ENCODE peak calls at places on chromosomes 2 and 18, in eight cellular contexts. One of them, this sample, is unnamed.

GRCh38 chr2:198242093-198242492 is 437.7 kb downstream of the PLCL1 start:
- DNase-seq in astrocyte of the cerebellum: no peak
- DNase-seq in mucosa of descending colon: no peak
- DNase-seq in pancreas: no peak
- DNase-seq in thoracic aorta: no peak
- DNase-seq in left lung: no peak
- DNase-seq in cardiac fibroblast: no peak
- DNase-seq in tibial artery: no peak
- DNase-seq in this sample: no peak

GRCh38 chr2:48504647-48505327 is 25.2 kb upstream of the STON1 start:
- DNase-seq in astrocyte of the cerebellum: no peak
- DNase-seq in mucosa of descending colon: no peak
- DNase-seq in pancreas: no peak
- DNase-seq in thoracic aorta: no peak
- DNase-seq in left lung: no peak
- DNase-seq in cardiac fibroblast: peak
- DNase-seq in tibial artery: no peak
- DNase-seq in this sample: no peak

GRCh38 chr2:130150181-130151144 is 5.6 kb upstream of the CCDC74B start:
- DNase-seq in astrocyte of the cerebellum: no peak
- DNase-seq in mucosa of descending colon: no peak
- DNase-seq in pancreas: no peak
- DNase-seq in thoracic aorta: no peak
- DNase-seq in left lung: peak
- DNase-seq in cardiac fibroblast: no peak
- DNase-seq in tibial artery: no peak
- DNase-seq in this sample: no peak

GRCh38 chr2:119760876-119761275 is 1.2 kb downstream of the PTPN4 start:
- DNase-seq in astrocyte of the cerebellum: no peak
- DNase-seq in mucosa of descending colon: no peak
- DNase-seq in pancreas: no peak
- DNase-seq in thoracic aorta: no peak
- DNase-seq in left lung: no peak
- DNase-seq in cardiac fibroblast: peak
- DNase-seq in tibial artery: no peak
- DNase-seq in this sample: no peak

GRCh38 chr18:63447066-63447465 is 24.8 kb upstream of the VPS4B start:
- DNase-seq in astrocyte of the cerebellum: no peak
- DNase-seq in mucosa of descending colon: no peak
- DNase-seq in pancreas: no peak
- DNase-seq in thoracic aorta: no peak
- DNase-seq in left lung: no peak
- DNase-seq in cardiac fibroblast: no peak
- DNase-seq in tibial artery: no peak
- DNase-seq in this sample: no peak

GRCh38 chr2:221997100-221997499 is 301.7 kb downstream of the PAX3 start:
- DNase-seq in astrocyte of the cerebellum: peak
- DNase-seq in mucosa of descending colon: no peak
- DNase-seq in pancreas: no peak
- DNase-seq in thoracic aorta: no peak
- DNase-seq in left lung: no peak
- DNase-seq in cardiac fibroblast: peak
- DNase-seq in tibial artery: no peak
- DNase-seq in this sample: no peak

GRCh38 chr18:25164211-25164836 is 187.6 kb downstream of the ZNF521 start:
- DNase-seq in astrocyte of the cerebellum: no peak
- DNase-seq in mucosa of descending colon: no peak
- DNase-seq in pancreas: no peak
- DNase-seq in thoracic aorta: no peak
- DNase-seq in left lung: no peak
- DNase-seq in cardiac fibroblast: no peak
- DNase-seq in tibial artery: no peak
- DNase-seq in this sample: no peak

GRCh38 chr2:111688501-111688900 is 195.5 kb downstream of the ANAPC1 start:
- DNase-seq in astrocyte of the cerebellum: no peak
- DNase-seq in mucosa of descending colon: no peak
- DNase-seq in pancreas: no peak
- DNase-seq in thoracic aorta: no peak
- DNase-seq in left lung: no peak
- DNase-seq in cardiac fibroblast: no peak
- DNase-seq in tibial artery: no peak
- DNase-seq in this sample: no peak

GRCh38 chr2:68319397-68320117 is at the start of gene CNRIP1:
- DNase-seq in astrocyte of the cerebellum: peak
- DNase-seq in mucosa of descending colon: peak
- DNase-seq in pancreas: peak
- DNase-seq in thoracic aorta: peak
- DNase-seq in left lung: peak
- DNase-seq in cardiac fibroblast: peak
- DNase-seq in tibial artery: peak
- DNase-seq in this sample: peak

GRCh38 chr2:121273116-121273515 is 11.9 kb downstream of the TFCP2L1 start:
- DNase-seq in astrocyte of the cerebellum: no peak
- DNase-seq in mucosa of descending colon: no peak
- DNase-seq in pancreas: no peak
- DNase-seq in thoracic aorta: no peak
- DNase-seq in left lung: no peak
- DNase-seq in cardiac fibroblast: no peak
- DNase-seq in tibial artery: no peak
- DNase-seq in this sample: no peak

GRCh38 chr2:188645982-188646381 is 328.2 kb upstream of the COL3A1 start:
- DNase-seq in astrocyte of the cerebellum: no peak
- DNase-seq in mucosa of descending colon: no peak
- DNase-seq in pancreas: no peak
- DNase-seq in thoracic aorta: no peak
- DNase-seq in left lung: no peak
- DNase-seq in cardiac fibroblast: peak
- DNase-seq in tibial artery: no peak
- DNase-seq in this sample: no peak

GRCh38 chr18:44579745-44580144 is 100.9 kb upstream of the SETBP1 start:
- DNase-seq in astrocyte of the cerebellum: no peak
- DNase-seq in mucosa of descending colon: no peak
- DNase-seq in pancreas: no peak
- DNase-seq in thoracic aorta: no peak
- DNase-seq in left lung: no peak
- DNase-seq in cardiac fibroblast: no peak
- DNase-seq in tibial artery: peak
- DNase-seq in this sample: no peak

GRCh38 chr2:205474746-205475145 is 207.6 kb upstream of the NRP2 start:
- DNase-seq in astrocyte of the cerebellum: no peak
- DNase-seq in mucosa of descending colon: no peak
- DNase-seq in pancreas: no peak
- DNase-seq in thoracic aorta: no peak
- DNase-seq in left lung: no peak
- DNase-seq in cardiac fibroblast: peak
- DNase-seq in tibial artery: no peak
- DNase-seq in this sample: peak

GRCh38 chr18:8301427-8302172 is 307.6 kb upstream of the RAB12 start:
- DNase-seq in astrocyte of the cerebellum: peak
- DNase-seq in mucosa of descending colon: no peak
- DNase-seq in pancreas: peak
- DNase-seq in thoracic aorta: no peak
- DNase-seq in left lung: peak
- DNase-seq in cardiac fibroblast: no peak
- DNase-seq in tibial artery: no peak
- DNase-seq in this sample: no peak

GRCh38 chr2:227597993-227598392 is 700 bp upstream of the SCYGR2 start:
- DNase-seq in astrocyte of the cerebellum: no peak
- DNase-seq in mucosa of descending colon: no peak
- DNase-seq in pancreas: no peak
- DNase-seq in thoracic aorta: no peak
- DNase-seq in left lung: no peak
- DNase-seq in cardiac fibroblast: peak
- DNase-seq in tibial artery: no peak
- DNase-seq in this sample: no peak

DNA sequence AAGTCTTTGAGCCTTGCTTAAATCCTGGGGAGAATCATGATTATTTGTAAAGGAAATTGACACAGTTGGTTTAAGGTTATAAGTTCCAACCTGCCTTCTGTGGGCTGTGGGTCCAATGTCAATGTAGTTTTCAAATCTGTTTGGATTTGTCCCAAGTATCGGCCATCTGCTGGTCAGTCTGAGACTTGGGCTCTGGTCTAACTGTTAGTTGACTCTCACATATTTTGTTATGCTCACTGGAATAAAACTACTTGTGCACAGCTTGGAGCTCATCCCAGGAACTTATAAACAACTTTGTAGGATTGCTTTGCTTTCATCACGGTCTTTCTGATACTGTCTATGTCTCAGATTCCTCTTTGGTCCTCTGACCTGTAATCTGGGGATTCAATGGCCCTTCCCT is 1026.2 kb upstream of the ZEB2 start:
- DNase-seq in astrocyte of the cerebellum: peak
- DNase-seq in mucosa of descending colon: no peak
- DNase-seq in pancreas: no peak
- DNase-seq in thoracic aorta: no peak
- DNase-seq in left lung: no peak
- DNase-seq in cardiac fibroblast: peak
- DNase-seq in tibial artery: no peak
- DNase-seq in this sample: no peak
- TF ChIP-seq CTCF in astrocyte of the cerebellum: peak
- TF ChIP-seq CTCF in mucosa of descending colon: no peak
- TF ChIP-seq CTCF in pancreas: no peak
- TF ChIP-seq CTCF in thoracic aorta: no peak
- TF ChIP-seq CTCF in left lung: no peak
- TF ChIP-seq CTCF in cardiac fibroblast: peak
- TF ChIP-seq CTCF in tibial artery: no peak
- TF ChIP-seq CTCF in this sample: peak

GRCh38 chr2:85178980-85179411 is 45.8 kb downstream of the TCF7L1 start:
- DNase-seq in astrocyte of the cerebellum: no peak
- DNase-seq in mucosa of descending colon: no peak
- DNase-seq in pancreas: no peak
- DNase-seq in thoracic aorta: no peak
- DNase-seq in left lung: no peak
- DNase-seq in cardiac fibroblast: no peak
- DNase-seq in tibial artery: no peak
- DNase-seq in this sample: no peak

GRCh38 chr2:85178154-85178553 is 45.0 kb downstream of the TCF7L1 start:
- DNase-seq in astrocyte of the cerebellum: no peak
- DNase-seq in mucosa of descending colon: no peak
- DNase-seq in pancreas: no peak
- DNase-seq in thoracic aorta: no peak
- DNase-seq in left lung: no peak
- DNase-seq in cardiac fibroblast: no peak
- DNase-seq in tibial artery: no peak
- DNase-seq in this sample: no peak

GRCh38 chr2:85180322-85181092 is 47.3 kb downstream of the TCF7L1 start:
- DNase-seq in astrocyte of the cerebellum: no peak
- DNase-seq in mucosa of descending colon: no peak
- DNase-seq in pancreas: no peak
- DNase-seq in thoracic aorta: no peak
- DNase-seq in left lung: no peak
- DNase-seq in cardiac fibroblast: no peak
- DNase-seq in tibial artery: no peak
- DNase-seq in this sample: no peak

GRCh38 chr2:85181093-85181685 is 48.0 kb downstream of the TCF7L1 start:
- DNase-seq in astrocyte of the cerebellum: no peak
- DNase-seq in mucosa of descending colon: no peak
- DNase-seq in pancreas: no peak
- DNase-seq in thoracic aorta: no peak
- DNase-seq in left lung: no peak
- DNase-seq in cardiac fibroblast: no peak
- DNase-seq in tibial artery: no peak
- DNase-seq in this sample: no peak

DNA sequence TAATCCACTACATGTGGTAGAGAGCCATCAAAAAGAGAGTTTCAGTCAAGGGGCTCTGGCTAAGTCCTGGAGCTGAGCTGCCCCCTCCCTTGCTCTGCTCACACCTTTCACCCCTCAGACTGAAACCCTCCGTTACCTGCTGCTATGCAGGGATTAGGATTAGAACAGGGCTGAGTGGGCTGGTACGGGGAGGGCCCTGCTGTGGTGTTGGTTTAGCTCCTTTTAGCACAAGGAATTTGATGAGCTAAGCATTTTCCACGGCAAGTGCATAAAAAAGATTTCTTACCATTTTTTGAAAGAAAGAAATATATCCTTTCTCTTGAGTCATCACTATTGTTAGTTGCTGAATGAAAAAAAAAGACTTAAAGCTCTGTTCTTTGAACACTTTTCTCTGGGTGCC is 46.3 kb downstream of the TCF7L1 start:
- DNase-seq in astrocyte of the cerebellum: no peak
- DNase-seq in mucosa of descending colon: no peak
- DNase-seq in pancreas: no peak
- DNase-seq in thoracic aorta: no peak
- DNase-seq in left lung: no peak
- DNase-seq in cardiac fibroblast: no peak
- DNase-seq in tibial artery: no peak
- DNase-seq in this sample: no peak
- H3K4me3 ChIP-seq in astrocyte of the cerebellum: no peak
- H3K4me3 ChIP-seq in mucosa of descending colon: no peak
- H3K4me3 ChIP-seq in pancreas: no peak
- H3K4me3 ChIP-seq in thoracic aorta: no peak
- H3K4me3 ChIP-seq in left lung: no peak
- H3K4me3 ChIP-seq in cardiac fibroblast: no peak
- H3K4me3 ChIP-seq in tibial artery: no peak
- H3K4me3 ChIP-seq in this sample: no peak

GRCh38 chr2:168246483-168247340 is 683 bp downstream of the STK39 start:
- DNase-seq in astrocyte of the cerebellum: peak
- DNase-seq in mucosa of descending colon: peak
- DNase-seq in pancreas: peak
- DNase-seq in thoracic aorta: peak
- DNase-seq in left lung: peak
- DNase-seq in cardiac fibroblast: peak
- DNase-seq in tibial artery: peak
- DNase-seq in this sample: no peak
- TF ChIP-seq CTCF in astrocyte of the cerebellum: peak
- TF ChIP-seq CTCF in mucosa of descending colon: peak
- TF ChIP-seq CTCF in pancreas: no peak
- TF ChIP-seq CTCF in thoracic aorta: peak
- TF ChIP-seq CTCF in left lung: peak
- TF ChIP-seq CTCF in cardiac fibroblast: peak
- TF ChIP-seq CTCF in tibial artery: no peak
- TF ChIP-seq CTCF in this sample: peak

DNA sequence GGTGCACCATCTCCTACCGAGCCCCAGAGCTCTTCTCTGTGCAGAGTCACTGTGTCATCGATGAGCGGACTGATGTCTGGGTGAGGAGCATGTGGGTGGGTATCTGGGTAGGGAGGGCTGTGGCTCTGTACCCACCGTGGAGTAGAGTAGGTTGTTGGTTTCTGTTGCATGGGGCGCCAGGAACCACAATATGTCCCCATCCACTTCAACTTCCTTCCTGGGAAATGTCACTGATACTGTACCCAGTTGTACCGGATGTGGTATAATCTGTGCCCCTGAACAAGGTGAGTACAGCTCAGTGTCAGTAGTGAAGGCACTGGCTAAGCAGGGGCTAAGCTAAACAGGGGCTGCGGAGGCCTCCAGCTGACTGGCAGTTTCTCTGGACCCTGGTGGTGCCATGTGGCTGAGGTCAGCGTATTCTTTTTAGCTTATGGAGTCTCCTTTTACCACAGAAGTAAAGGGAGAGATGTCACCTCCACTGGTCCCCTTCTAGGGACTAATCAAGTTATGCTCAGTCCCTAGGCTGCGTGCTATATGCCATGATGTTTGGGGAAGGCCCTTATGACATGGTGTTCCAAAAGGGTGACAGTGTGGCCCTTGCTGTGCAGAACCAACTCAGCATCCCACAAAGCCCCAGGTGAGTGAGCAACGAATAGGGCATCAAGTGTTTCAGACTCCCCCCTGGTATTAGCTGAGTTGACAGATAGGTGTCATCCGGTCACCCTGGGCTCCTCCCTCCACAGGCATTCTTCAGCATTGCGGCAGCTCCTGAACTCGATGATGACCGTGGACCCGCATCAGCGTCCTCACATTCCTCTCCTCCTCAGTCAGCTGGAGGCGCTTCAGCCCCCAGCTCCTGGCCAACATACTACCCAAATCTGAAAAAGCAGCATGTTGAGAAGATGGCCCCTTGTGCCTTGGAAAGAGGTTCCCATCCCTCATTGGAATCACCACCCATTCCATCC is 2.7 kb downstream of the STK16 start:
- DNase-seq in astrocyte of the cerebellum: no peak
- DNase-seq in mucosa of descending colon: no peak
- DNase-seq in pancreas: no peak
- DNase-seq in thoracic aorta: no peak
- DNase-seq in left lung: no peak
- DNase-seq in cardiac fibroblast: no peak
- DNase-seq in tibial artery: no peak
- DNase-seq in this sample: no peak
- H3K4me3 ChIP-seq in astrocyte of the cerebellum: no peak
- H3K4me3 ChIP-seq in mucosa of descending colon: no peak
- H3K4me3 ChIP-seq in pancreas: no peak
- H3K4me3 ChIP-seq in thoracic aorta: no peak
- H3K4me3 ChIP-seq in left lung: no peak
- H3K4me3 ChIP-seq in cardiac fibroblast: no peak
- H3K4me3 ChIP-seq in tibial artery: no peak
- H3K4me3 ChIP-seq in this sample: no peak

This sample was measured in AG09309.